ENCODE peak calls at places on chromosomes 3 and 15, in seven cellular contexts. One of them, this sample, is unnamed.

GRCh38 chr3:85709483-85709882 is 750.7 kb downstream of the CADM2 start:
- DNase-seq in natural killer cell: no peak
- DNase-seq in RWPE1: no peak
- DNase-seq in hepatocyte: no peak
- DNase-seq in fibroblast of mammary gland: no peak
- DNase-seq in IMR-90: no peak
- DNase-seq in astrocyte of the spinal cord: no peak
- DNase-seq in this sample: no peak

GRCh38 chr3:44894485-44894884 is 20.1 kb downstream of the TGM4 start:
- DNase-seq in natural killer cell: no peak
- DNase-seq in RWPE1: no peak
- DNase-seq in hepatocyte: no peak
- DNase-seq in fibroblast of mammary gland: no peak
- DNase-seq in IMR-90: peak; percentile 24
- DNase-seq in astrocyte of the spinal cord: no peak
- DNase-seq in this sample: no peak

GRCh38 chr3:118817748-118818165 is 216.9 kb downstream of the IGSF11 start:
- DNase-seq in natural killer cell: no peak
- DNase-seq in RWPE1: peak; percentile 49
- DNase-seq in hepatocyte: peak; percentile 83
- DNase-seq in fibroblast of mammary gland: peak; percentile 56
- DNase-seq in IMR-90: peak; percentile 57
- DNase-seq in astrocyte of the spinal cord: peak; percentile 54
- DNase-seq in this sample: no peak

GRCh38 chr15:40247406-40247971 is 8.6 kb downstream of the PAK6 start:
- DNase-seq in natural killer cell: peak; percentile 4
- DNase-seq in RWPE1: no peak
- DNase-seq in hepatocyte: no peak
- DNase-seq in fibroblast of mammary gland: no peak
- DNase-seq in IMR-90: no peak
- DNase-seq in astrocyte of the spinal cord: no peak
- DNase-seq in this sample: no peak

GRCh38 chr15:40291088-40291574 is 8.3 kb upstream of the ANKRD63 start:
- DNase-seq in natural killer cell: no peak
- DNase-seq in RWPE1: peak; percentile 71
- DNase-seq in hepatocyte: peak; percentile 85
- DNase-seq in fibroblast of mammary gland: peak; percentile 56
- DNase-seq in IMR-90: peak; percentile 49
- DNase-seq in astrocyte of the spinal cord: peak; percentile 39
- DNase-seq in this sample: no peak

GRCh38 chr3:113276581-113277080 is 65.3 kb downstream of the BOC start:
- DNase-seq in natural killer cell: no peak
- DNase-seq in RWPE1: no peak
- DNase-seq in hepatocyte: no peak
- DNase-seq in fibroblast of mammary gland: no peak
- DNase-seq in IMR-90: peak; percentile 16
- DNase-seq in astrocyte of the spinal cord: no peak
- DNase-seq in this sample: no peak

GRCh38 chr3:102722317-102722716 is 287.5 kb downstream of the ZPLD1 start:
- DNase-seq in natural killer cell: no peak
- DNase-seq in RWPE1: no peak
- DNase-seq in hepatocyte: no peak
- DNase-seq in fibroblast of mammary gland: no peak
- DNase-seq in IMR-90: no peak
- DNase-seq in astrocyte of the spinal cord: no peak
- DNase-seq in this sample: no peak

GRCh38 chr15:44215594-44215993 is 20.5 kb upstream of the FRMD5 start:
- DNase-seq in natural killer cell: no peak
- DNase-seq in RWPE1: peak; percentile 83
- DNase-seq in hepatocyte: no peak
- DNase-seq in fibroblast of mammary gland: peak; percentile 90
- DNase-seq in IMR-90: peak; percentile 90
- DNase-seq in astrocyte of the spinal cord: peak; percentile 91
- DNase-seq in this sample: no peak

GRCh38 chr15:57619746-57620145 is 28.0 kb downstream of the MYZAP start:
- DNase-seq in natural killer cell: no peak
- DNase-seq in RWPE1: no peak
- DNase-seq in hepatocyte: peak; percentile 50
- DNase-seq in fibroblast of mammary gland: no peak
- DNase-seq in IMR-90: no peak
- DNase-seq in astrocyte of the spinal cord: no peak
- DNase-seq in this sample: no peak

GRCh38 chr3:157167371-157167770 is 7.4 kb upstream of the CCNL1 start:
- DNase-seq in natural killer cell: no peak
- DNase-seq in RWPE1: no peak
- DNase-seq in hepatocyte: no peak
- DNase-seq in fibroblast of mammary gland: no peak
- DNase-seq in IMR-90: no peak
- DNase-seq in astrocyte of the spinal cord: no peak
- DNase-seq in this sample: no peak

GRCh38 chr3:155771126-155771525 is 26.3 kb upstream of the PLCH1 start:
- DNase-seq in natural killer cell: no peak
- DNase-seq in RWPE1: no peak
- DNase-seq in hepatocyte: no peak
- DNase-seq in fibroblast of mammary gland: no peak
- DNase-seq in IMR-90: no peak
- DNase-seq in astrocyte of the spinal cord: no peak
- DNase-seq in this sample: no peak

GRCh38 chr3:47825590-47825989 is 22.7 kb downstream of the DHX30 start:
- DNase-seq in natural killer cell: no peak
- DNase-seq in RWPE1: no peak
- DNase-seq in hepatocyte: no peak
- DNase-seq in fibroblast of mammary gland: no peak
- DNase-seq in IMR-90: no peak
- DNase-seq in astrocyte of the spinal cord: no peak
- DNase-seq in this sample: no peak

GRCh38 chr3:51974963-51975856 is at the start of gene ABHD14A:
- DNase-seq in natural killer cell: peak; percentile 70
- DNase-seq in RWPE1: peak; percentile 61
- DNase-seq in hepatocyte: peak; percentile 89
- DNase-seq in fibroblast of mammary gland: peak; percentile 55
- DNase-seq in IMR-90: peak; percentile 55
- DNase-seq in astrocyte of the spinal cord: peak; percentile 47
- DNase-seq in this sample: peak; percentile 74

GRCh38 chr3:141058996-141059395 is 7.8 kb downstream of the SPSB4 start:
- DNase-seq in natural killer cell: no peak
- DNase-seq in RWPE1: no peak
- DNase-seq in hepatocyte: no peak
- DNase-seq in fibroblast of mammary gland: no peak
- DNase-seq in IMR-90: no peak
- DNase-seq in astrocyte of the spinal cord: no peak
- DNase-seq in this sample: no peak

GRCh38 chr3:69786854-69787253 is 47.6 kb downstream of the MITF start:
- DNase-seq in natural killer cell: no peak
- DNase-seq in RWPE1: no peak
- DNase-seq in hepatocyte: no peak
- DNase-seq in fibroblast of mammary gland: no peak
- DNase-seq in IMR-90: no peak
- DNase-seq in astrocyte of the spinal cord: no peak
- DNase-seq in this sample: no peak

GRCh38 chr3:69781593-69781992 is 42.3 kb downstream of the MITF start:
- DNase-seq in natural killer cell: no peak
- DNase-seq in RWPE1: no peak
- DNase-seq in hepatocyte: no peak
- DNase-seq in fibroblast of mammary gland: no peak
- DNase-seq in IMR-90: no peak
- DNase-seq in astrocyte of the spinal cord: no peak
- DNase-seq in this sample: no peak

GRCh38 chr3:69784854-69785523 is 45.7 kb downstream of the MITF start:
- DNase-seq in natural killer cell: no peak
- DNase-seq in RWPE1: peak; percentile 35
- DNase-seq in hepatocyte: peak; percentile 67
- DNase-seq in fibroblast of mammary gland: peak; percentile 86
- DNase-seq in IMR-90: peak; percentile 83
- DNase-seq in astrocyte of the spinal cord: peak; percentile 86
- DNase-seq in this sample: no peak

GRCh38 chr3:69787436-69788168 is 48.3 kb downstream of the MITF start:
- DNase-seq in natural killer cell: no peak
- DNase-seq in RWPE1: peak; percentile 64
- DNase-seq in hepatocyte: peak; percentile 31
- DNase-seq in fibroblast of mammary gland: peak; percentile 82
- DNase-seq in IMR-90: peak; percentile 83
- DNase-seq in astrocyte of the spinal cord: peak; percentile 88
- DNase-seq in this sample: no peak

DNA sequence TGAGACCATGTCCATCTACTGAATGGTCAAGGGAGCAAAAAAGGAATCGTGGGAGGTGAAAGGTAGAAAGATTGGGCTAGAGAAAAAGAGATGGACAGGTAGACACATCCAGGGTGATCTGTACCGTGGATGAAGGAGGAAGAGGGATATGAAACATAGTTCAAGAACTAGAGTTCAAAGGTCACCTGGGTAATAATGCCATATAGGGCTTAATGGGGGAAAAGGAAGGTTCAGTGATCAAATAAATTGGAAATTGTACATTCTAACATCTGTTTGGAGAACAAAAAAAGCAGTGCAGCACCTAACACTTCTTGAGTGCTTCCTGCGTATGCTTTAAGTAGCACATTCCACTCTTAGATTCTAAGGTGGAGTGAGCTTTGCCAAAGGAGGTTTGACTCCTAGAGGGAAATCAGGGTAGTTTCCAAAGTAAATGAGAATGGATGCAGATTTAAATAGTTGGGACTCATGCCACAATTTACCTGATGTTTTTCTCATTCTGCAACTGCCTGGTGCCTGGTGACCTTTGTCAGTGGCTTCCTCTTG is 46.6 kb downstream of the MITF start:
- DNase-seq in natural killer cell: no peak
- DNase-seq in RWPE1: no peak
- DNase-seq in hepatocyte: no peak
- DNase-seq in fibroblast of mammary gland: no peak
- DNase-seq in IMR-90: no peak
- DNase-seq in astrocyte of the spinal cord: no peak
- DNase-seq in this sample: no peak
- TF ChIP-seq CTCF in natural killer cell: no peak
- TF ChIP-seq CTCF in RWPE1: no peak
- TF ChIP-seq CTCF in hepatocyte: no peak
- TF ChIP-seq CTCF in fibroblast of mammary gland: no peak
- TF ChIP-seq CTCF in IMR-90: no peak
- TF ChIP-seq CTCF in astrocyte of the spinal cord: no peak
- TF ChIP-seq CTCF in this sample: no peak

GRCh38 chr15:51368307-51368706 is 26.9 kb downstream of the GLDN start:
- DNase-seq in natural killer cell: no peak
- DNase-seq in RWPE1: no peak
- DNase-seq in hepatocyte: no peak
- DNase-seq in fibroblast of mammary gland: no peak
- DNase-seq in IMR-90: no peak
- DNase-seq in astrocyte of the spinal cord: no peak
- DNase-seq in this sample: no peak

GRCh38 chr15:51367322-51367976 is 26.0 kb downstream of the GLDN start:
- DNase-seq in natural killer cell: no peak
- DNase-seq in RWPE1: no peak
- DNase-seq in hepatocyte: peak; percentile 71
- DNase-seq in fibroblast of mammary gland: no peak
- DNase-seq in IMR-90: no peak
- DNase-seq in astrocyte of the spinal cord: no peak
- DNase-seq in this sample: no peak

GRCh38 chr15:51366071-51366470 is 24.6 kb downstream of the GLDN start:
- DNase-seq in natural killer cell: no peak
- DNase-seq in RWPE1: no peak
- DNase-seq in hepatocyte: no peak
- DNase-seq in fibroblast of mammary gland: no peak
- DNase-seq in IMR-90: no peak
- DNase-seq in astrocyte of the spinal cord: no peak
- DNase-seq in this sample: no peak

GRCh38 chr15:51365417-51365816 is 24.0 kb downstream of the GLDN start:
- DNase-seq in natural killer cell: no peak
- DNase-seq in RWPE1: no peak
- DNase-seq in hepatocyte: no peak
- DNase-seq in fibroblast of mammary gland: no peak
- DNase-seq in IMR-90: no peak
- DNase-seq in astrocyte of the spinal cord: no peak
- DNase-seq in this sample: no peak

DNA sequence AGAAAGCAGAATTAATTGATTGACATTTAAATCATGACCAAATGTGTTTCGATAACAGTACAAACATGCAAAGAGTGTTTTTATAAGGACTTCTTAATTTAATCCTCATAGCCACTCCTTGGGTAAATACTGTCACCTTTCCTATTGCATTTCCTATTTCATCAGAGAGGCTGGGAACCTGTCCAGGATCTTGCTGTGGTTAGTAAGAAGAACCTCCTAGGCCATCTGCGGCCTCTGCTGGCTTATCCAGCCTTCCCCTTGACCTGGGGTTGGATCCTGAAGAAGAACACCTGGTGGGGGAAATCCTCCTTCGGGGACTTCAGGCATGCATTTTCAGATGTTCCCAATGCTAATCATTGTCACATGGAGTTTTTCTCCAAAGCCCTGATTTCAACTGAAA is 25.5 kb downstream of the GLDN start:
- DNase-seq in natural killer cell: no peak
- DNase-seq in RWPE1: peak; percentile 36
- DNase-seq in hepatocyte: peak; percentile 47
- DNase-seq in fibroblast of mammary gland: peak; percentile 77
- DNase-seq in IMR-90: peak; percentile 52
- DNase-seq in astrocyte of the spinal cord: peak; percentile 38
- DNase-seq in this sample: no peak
- TF ChIP-seq CTCF in natural killer cell: no peak
- TF ChIP-seq CTCF in RWPE1: no peak
- TF ChIP-seq CTCF in hepatocyte: no peak
- TF ChIP-seq CTCF in fibroblast of mammary gland: peak; percentile 12
- TF ChIP-seq CTCF in IMR-90: no peak
- TF ChIP-seq CTCF in astrocyte of the spinal cord: no peak
- TF ChIP-seq CTCF in this sample: no peak

GRCh38 chr3:146163584-146163983 is 2.6 kb upstream of the PLOD2 start:
- DNase-seq in natural killer cell: no peak
- DNase-seq in RWPE1: peak; percentile 79
- DNase-seq in hepatocyte: no peak
- DNase-seq in fibroblast of mammary gland: peak; percentile 97
- DNase-seq in IMR-90: peak; percentile 94
- DNase-seq in astrocyte of the spinal cord: peak; percentile 86
- DNase-seq in this sample: no peak
- TF ChIP-seq CTCF in natural killer cell: no peak
- TF ChIP-seq CTCF in RWPE1: peak; percentile 32
- TF ChIP-seq CTCF in hepatocyte: no peak
- TF ChIP-seq CTCF in fibroblast of mammary gland: peak; percentile 20
- TF ChIP-seq CTCF in IMR-90: peak; percentile 30
- TF ChIP-seq CTCF in astrocyte of the spinal cord: no peak
- TF ChIP-seq CTCF in this sample: no peak

DNA sequence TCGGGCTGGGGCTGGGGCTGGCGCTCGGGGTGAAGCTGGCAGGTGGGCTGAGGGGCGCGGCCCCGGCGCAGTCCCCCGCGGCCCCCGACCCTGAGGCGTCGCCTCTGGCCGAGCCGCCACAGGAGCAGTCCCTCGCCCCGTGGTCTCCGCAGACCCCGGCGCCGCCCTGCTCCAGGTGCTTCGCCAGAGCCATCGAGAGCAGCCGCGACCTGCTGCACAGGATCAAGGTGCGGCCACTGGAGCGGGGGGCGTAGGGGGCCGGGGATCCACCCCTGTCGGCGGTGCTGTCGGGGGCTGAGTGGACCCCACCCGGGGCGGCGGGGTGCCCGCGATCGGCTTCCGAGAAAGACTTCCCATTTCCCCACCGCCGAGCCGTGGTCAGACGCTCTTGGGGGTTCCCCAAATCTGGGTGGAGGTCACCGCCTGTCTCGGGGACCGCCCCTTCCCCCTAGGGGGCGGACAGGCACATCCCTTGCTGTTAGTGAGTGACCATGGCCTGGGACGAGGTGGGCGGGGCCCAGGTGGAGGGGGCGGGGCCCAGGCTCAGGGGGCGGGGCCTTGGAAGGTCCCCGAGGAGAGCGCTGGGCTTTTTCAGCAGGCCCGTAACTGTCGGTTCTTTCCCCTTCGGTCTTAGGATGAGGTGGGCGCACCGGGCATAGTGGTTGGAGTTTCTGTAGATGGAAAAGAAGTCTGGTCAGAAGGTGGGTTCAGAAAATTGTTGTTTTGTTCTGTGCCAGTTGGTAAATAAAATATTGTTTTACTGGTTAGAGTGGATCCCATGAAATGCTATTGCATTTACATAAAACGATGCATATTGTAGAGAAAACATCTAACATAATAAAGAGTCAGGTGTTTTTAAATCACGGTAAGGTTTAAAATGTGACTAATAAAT is 587 bp downstream of the LACTB start:
- DNase-seq in natural killer cell: peak; percentile 90
- DNase-seq in RWPE1: peak; percentile 91
- DNase-seq in hepatocyte: peak; percentile 89
- DNase-seq in fibroblast of mammary gland: peak; percentile 52
- DNase-seq in IMR-90: peak; percentile 75
- DNase-seq in astrocyte of the spinal cord: peak; percentile 58
- DNase-seq in this sample: peak; percentile 77
- TF ChIP-seq CTCF in natural killer cell: no peak
- TF ChIP-seq CTCF in RWPE1: no peak
- TF ChIP-seq CTCF in hepatocyte: peak; percentile 30
- TF ChIP-seq CTCF in fibroblast of mammary gland: no peak
- TF ChIP-seq CTCF in IMR-90: no peak
- TF ChIP-seq CTCF in astrocyte of the spinal cord: peak; percentile 15
- TF ChIP-seq CTCF in this sample: no peak

This sample was measured in activated B cell treated with CpG ODN at 0.5 μM for 24 hours.